ENCODE peak calls at places on chromosomes 11 and 22, in five cellular contexts. P, A, C, U and M are unnamed samples.

GRCh38 chr22:27792452-27793165 is 8.9 kb downstream of the MN1 start:
- DNase-seq in P (no peak), A (no peak), C (no peak), U (no peak), M (no peak)

GRCh38 chr11:66619080-66619554 is 2.7 kb downstream of the RBM14 start:
- DNase-seq in P (no peak), A (no peak), C (no peak), U (no peak), M (peak)

GRCh38 chr11:92393218-92393617 is 168.6 kb downstream of the FAT3 start:
- DNase-seq in P (no peak), A (no peak), C (no peak), U (no peak), M (no peak)

GRCh38 chr22:37126383-37126782 is 16.9 kb upstream of the TMPRSS6 start:
- DNase-seq in P (no peak), A (peak), C (peak), U (no peak), M (no peak)

GRCh38 chr11:1517117-1518005 is 30.8 kb upstream of the MOB2 start:
- DNase-seq in P (no peak), A (no peak), C (no peak), U (no peak), M (no peak)

GRCh38 chr22:44254811-44255210 is 57.9 kb downstream of the SHISAL1 start:
- DNase-seq in P (no peak), A (no peak), C (no peak), U (no peak), M (no peak)

GRCh38 chr11:96045622-96046456 is 121.9 kb upstream of the MTMR2 start:
- DNase-seq in P (no peak), A (no peak), C (no peak), U (no peak), M (no peak)

GRCh38 chr11:18791175-18792065 is at the start of gene PTPN5:
- DNase-seq in P (no peak), A (no peak), C (no peak), U (no peak), M (no peak)

GRCh38 chr11:34792143-34792542 is 124.0 kb downstream of the APIP start:
- DNase-seq in P (no peak), A (no peak), C (peak), U (no peak), M (no peak)

GRCh38 chr11:61026121-61027031 is 54.9 kb downstream of the CD6 start:
- DNase-seq in P (no peak), A (no peak), C (no peak), U (no peak), M (peak)

GRCh38 chr11:93537767-93538261 is 5.4 kb downstream of the SMCO4 start:
- DNase-seq in P (no peak), A (no peak), C (no peak), U (no peak), M (peak)

GRCh38 chr11:10622957-10623787 is 54.7 kb upstream of the LYVE1 start:
- DNase-seq in P (no peak), A (no peak), C (no peak), U (no peak), M (peak)

GRCh38 chr22:43852605-43853327 is 9.5 kb downstream of the SULT4A1 start:
- DNase-seq in P (no peak), A (no peak), C (no peak), U (no peak), M (no peak)

GRCh38 chr11:2693851-2694261 is 5.9 kb downstream of the KCNQ1OT1 start:
- DNase-seq in P (no peak), A (no peak), C (no peak), U (no peak), M (no peak)

GRCh38 chr11:67463680-67464410 is 5.2 kb downstream of the TMEM134 start:
- DNase-seq in P (no peak), A (peak), C (peak), U (peak), M (peak)

GRCh38 chr22:20249797-20250354 is 18.2 kb downstream of the RTN4R start:
- DNase-seq in P (no peak), A (no peak), C (no peak), U (no peak), M (no peak)

GRCh38 chr11:121890377-121890776 is 225.6 kb downstream of the BLID start:
- DNase-seq in P (no peak), A (no peak), C (no peak), U (no peak), M (no peak)

GRCh38 chr11:78381867-78382266 is 35.8 kb downstream of the GAB2 start:
- DNase-seq in P (no peak), A (no peak), C (no peak), U (no peak), M (no peak)

GRCh38 chr11:78380615-78381029 is 37.0 kb downstream of the GAB2 start:
- DNase-seq in P (no peak), A (no peak), C (no peak), U (no peak), M (no peak)

GRCh38 chr11:78376858-78377257 is 40.8 kb downstream of the GAB2 start:
- DNase-seq in P (no peak), A (no peak), C (no peak), U (no peak), M (no peak)

GRCh38 chr11:78377625-78378418 is 39.8 kb downstream of the GAB2 start:
- DNase-seq in P (no peak), A (no peak), C (peak), U (no peak), M (no peak)

DNA sequence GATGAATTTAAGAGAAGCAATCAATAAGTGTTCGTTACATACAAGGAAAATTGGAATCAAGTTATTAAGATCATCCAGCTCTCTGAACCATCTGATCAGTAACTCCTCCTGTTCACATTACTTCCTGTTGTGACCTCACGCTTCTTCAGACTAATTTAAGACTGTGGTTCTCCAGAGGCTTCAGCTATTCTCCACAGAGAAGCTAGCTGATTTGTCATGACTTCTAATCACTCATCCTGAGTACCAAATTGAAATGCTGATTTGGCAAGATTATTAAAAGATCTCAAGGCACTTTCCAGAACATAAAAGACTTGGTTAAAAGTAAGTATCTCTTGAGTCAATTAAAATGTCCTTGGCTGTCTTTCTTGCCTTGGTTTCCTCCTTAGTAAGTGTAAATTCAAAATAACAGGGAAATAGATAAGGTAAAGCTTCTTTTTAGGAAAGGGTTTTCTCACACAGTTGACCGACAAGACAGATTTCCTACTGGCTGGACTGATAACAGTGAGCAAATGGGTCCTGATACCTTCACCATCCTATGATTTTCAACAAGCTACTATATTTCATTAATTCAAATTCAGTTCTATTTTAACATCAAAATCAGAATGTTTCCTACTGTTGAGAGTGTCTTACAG is 38.5 kb downstream of the GAB2 start:
- DNase-seq in P (no peak), A (no peak), C (no peak), U (no peak), M (peak)
- TF ChIP-seq MAX in P (no peak), A (no peak), C (no peak), U (no peak), M (no peak)

DNA sequence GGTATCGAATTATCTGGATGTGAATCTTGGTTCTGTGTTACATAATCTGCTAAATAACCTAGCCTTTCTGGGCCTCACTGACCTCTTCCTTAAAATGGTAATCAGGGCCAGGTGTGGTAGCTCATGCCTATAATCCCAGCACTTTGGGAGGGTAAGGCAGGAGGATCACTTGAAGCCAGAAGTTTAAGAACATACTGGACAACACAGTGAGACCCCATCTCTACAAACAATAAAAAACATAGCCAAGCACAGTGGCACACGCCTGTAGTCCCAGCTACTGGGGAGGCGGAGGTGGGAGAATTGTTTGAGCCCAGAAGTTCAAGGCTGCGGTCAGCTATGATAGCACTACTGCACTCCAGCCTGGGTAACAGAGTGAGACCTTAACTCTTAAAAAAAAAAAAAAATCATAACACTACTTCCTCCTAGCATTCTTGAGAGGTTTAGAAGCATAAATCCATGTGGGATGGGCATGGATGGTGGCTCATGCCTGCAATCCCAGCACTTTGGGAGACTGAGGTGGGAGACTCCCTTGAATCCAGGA is 72.5 kb downstream of the C11orf65 start:
- DNase-seq in P (no peak), A (no peak), C (no peak), U (no peak), M (no peak)
- TF ChIP-seq POLR2A in P (no peak), A (no peak), C (no peak), U (no peak), M (no peak)

GRCh38 chr11:20163778-20164133 is 3.5 kb upstream of the DBX1 start:
- DNase-seq in P (no peak), A (no peak), C (no peak), U (no peak), M (no peak)
- H3K4me3 ChIP-seq in P (no peak), A (no peak), C (no peak), U (peak), M (no peak)

GRCh38 chr11:32262367-32262766 is 171.5 kb downstream of the RCN1 start:
- DNase-seq in P (no peak), A (no peak), C (no peak), U (no peak), M (no peak)

GRCh38 chr11:32255876-32256275 is 165.0 kb downstream of the RCN1 start:
- DNase-seq in P (no peak), A (no peak), C (no peak), U (no peak), M (no peak)

GRCh38 chr11:32259641-32260081 is 168.8 kb downstream of the RCN1 start:
- DNase-seq in P (peak), A (no peak), C (no peak), U (no peak), M (peak)
- TF ChIP-seq MAX in P (no peak), A (no peak), C (no peak), U (no peak), M (no peak)

GRCh38 chr22:31084811-31085492 is 3.8 kb downstream of the SMTN start:
- DNase-seq in P (peak), A (no peak), C (peak), U (no peak), M (peak)
- TF ChIP-seq POLR2A in P (peak), A (peak), C (peak), U (no peak), M (peak)

DNA sequence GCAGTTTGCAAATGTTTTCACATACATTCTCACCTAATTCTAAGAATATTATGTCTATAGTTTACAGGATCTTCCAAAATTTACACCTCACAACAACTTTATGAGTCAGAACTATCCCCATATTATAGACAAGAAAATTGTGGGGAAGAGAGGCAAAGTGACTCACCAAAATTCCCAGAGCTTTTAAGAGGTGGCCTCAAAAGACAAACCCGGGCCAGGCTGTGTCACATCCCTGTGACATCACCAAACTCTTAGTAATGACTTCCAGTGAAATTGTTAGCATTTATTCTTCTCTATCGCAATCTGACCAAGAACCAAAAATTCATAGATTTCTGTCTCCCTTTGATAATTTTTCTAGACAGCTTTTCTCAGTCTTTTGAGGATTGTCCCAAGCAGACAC is 134.4 kb downstream of the SNX19 start:
- DNase-seq in P (no peak), A (no peak), C (no peak), U (peak), M (no peak)
- H3K4me3 ChIP-seq in P (no peak), A (no peak), C (no peak), U (no peak), M (no peak)

GRCh38 chr11:46366661-46367161 is 14.8 kb upstream of the MDK start:
- DNase-seq in P (no peak), A (no peak), C (no peak), U (no peak), M (peak)
- TF ChIP-seq MAX in P (no peak), A (no peak), C (no peak), U (no peak), M (no peak)

GRCh38 chr22:23522642-23523251 is 57.3 kb downstream of the IGLL1 start:
- DNase-seq in P (no peak), A (no peak), C (peak), U (no peak), M (no peak)
- TF ChIP-seq POLR2A in P (no peak), A (no peak), C (no peak), U (no peak), M (no peak)